ENCODE peak calls at places on chromosome 16, in four cellular contexts. One of them, this sample, is unnamed.

GRCh38 chr16:89656435-89657121 is 930 bp downstream of the CHMP1A start:
- DNase-seq in NCI-H524: no peak
- DNase-seq in epithelial cell of esophagus: no peak
- DNase-seq in activated CD8-positive, alpha-beta memory T cell treated with anti-CD3 and anti-CD28 coated beads for 1 hour: no peak
- DNase-seq in this sample: no peak

GRCh38 chr16:48272837-48273421 is 25.6 kb upstream of the ABCC11 start:
- DNase-seq in activated CD8-positive, alpha-beta memory T cell treated with anti-CD3 and anti-CD28 coated beads for 1 hour: no peak
- DNase-seq in NCI-H524: no peak
- DNase-seq in epithelial cell of esophagus: no peak
- DNase-seq in this sample: no peak

GRCh38 chr16:63789603-63790002 is 1332.3 kb downstream of the CDH11 start:
- DNase-seq in NCI-H524: no peak
- DNase-seq in activated CD8-positive, alpha-beta memory T cell treated with anti-CD3 and anti-CD28 coated beads for 1 hour: no peak
- DNase-seq in epithelial cell of esophagus: peak; percentile 25
- DNase-seq in this sample: peak; percentile 1

GRCh38 chr16:21656795-21657768 is 4.7 kb upstream of the IGSF6 start:
- DNase-seq in epithelial cell of esophagus: peak; percentile 50
- DNase-seq in NCI-H524: peak; percentile 16
- DNase-seq in activated CD8-positive, alpha-beta memory T cell treated with anti-CD3 and anti-CD28 coated beads for 1 hour: no peak
- DNase-seq in this sample: peak; percentile 58

GRCh38 chr16:48899500-48899899 is 289.5 kb upstream of the N4BP1 start:
- DNase-seq in epithelial cell of esophagus: no peak
- DNase-seq in NCI-H524: no peak
- DNase-seq in activated CD8-positive, alpha-beta memory T cell treated with anti-CD3 and anti-CD28 coated beads for 1 hour: no peak
- DNase-seq in this sample: no peak

GRCh38 chr16:11016993-11017392 is 72.6 kb downstream of the CLEC16A start:
- DNase-seq in activated CD8-positive, alpha-beta memory T cell treated with anti-CD3 and anti-CD28 coated beads for 1 hour: peak; percentile 12
- DNase-seq in epithelial cell of esophagus: peak; percentile 92
- DNase-seq in NCI-H524: no peak
- DNase-seq in this sample: peak; percentile 67

GRCh38 chr16:88431651-88432050 is 21.4 kb upstream of the ZFPM1 start:
- DNase-seq in NCI-H524: no peak
- DNase-seq in activated CD8-positive, alpha-beta memory T cell treated with anti-CD3 and anti-CD28 coated beads for 1 hour: no peak
- DNase-seq in epithelial cell of esophagus: no peak
- DNase-seq in this sample: no peak

GRCh38 chr16:89102035-89102776 is 8.6 kb downstream of the ACSF3 start:
- DNase-seq in activated CD8-positive, alpha-beta memory T cell treated with anti-CD3 and anti-CD28 coated beads for 1 hour: no peak
- DNase-seq in epithelial cell of esophagus: no peak
- DNase-seq in NCI-H524: no peak
- DNase-seq in this sample: no peak

GRCh38 chr16:75261590-75262078 is 10.2 kb upstream of the BCAR1 start:
- DNase-seq in NCI-H524: no peak
- DNase-seq in epithelial cell of esophagus: no peak
- DNase-seq in activated CD8-positive, alpha-beta memory T cell treated with anti-CD3 and anti-CD28 coated beads for 1 hour: no peak
- DNase-seq in this sample: no peak

GRCh38 chr16:71348262-71349085 is 10.0 kb upstream of the CALB2 start:
- DNase-seq in NCI-H524: no peak
- DNase-seq in activated CD8-positive, alpha-beta memory T cell treated with anti-CD3 and anti-CD28 coated beads for 1 hour: no peak
- DNase-seq in epithelial cell of esophagus: no peak
- DNase-seq in this sample: no peak

This sample was measured in PC-3.